ENCODE peak calls at places on chromosomes 1 and 21, in five cellular contexts. B is HCT116, M is PC-3, W is hepatocyte, F is lower lobe of right lung. R is an unnamed sample.

GRCh38 chr1:33424610-33425009 is 6.3 kb downstream of the PHC2 start:
- DNase-seq in W (no peak), B (no peak), F (no peak), M (no peak), R (no peak)

GRCh38 chr1:169999357-169999756 is 75.1 kb downstream of the KIFAP3 start:
- DNase-seq in W (peak), M (peak), B (peak), F (no peak), R (peak)

GRCh38 chr21:25809013-25809412 is 74.2 kb downstream of the GABPA start:
- DNase-seq in W (no peak), M (peak), F (no peak), B (no peak), R (peak)

GRCh38 chr21:45982256-45982757 is 737 bp downstream of the COL6A1 start:
- DNase-seq in M (peak), B (no peak), W (peak), F (peak), R (no peak)

GRCh38 chr1:119475866-119476439 is 31.1 kb upstream of the HSD3B1 start:
- DNase-seq in M (peak), F (peak), W (peak), B (peak), R (peak)

GRCh38 chr1:242467556-242468145 is 56.8 kb downstream of the PLD5 start:
- DNase-seq in M (peak), F (no peak), W (peak), B (peak), R (peak)

GRCh38 chr1:188895611-188896010 is 1582.1 kb downstream of the BRINP3 start:
- DNase-seq in M (no peak), B (no peak), F (no peak), W (no peak), R (no peak)

GRCh38 chr1:174123843-174124242 is 35.5 kb upstream of the RABGAP1L start:
- DNase-seq in W (no peak), M (no peak), F (no peak), B (no peak), R (no peak)

GRCh38 chr1:87644033-87644432 is 315.4 kb downstream of the LMO4 start:
- DNase-seq in M (peak), F (no peak), B (no peak), W (peak), R (no peak)

GRCh38 chr1:54791880-54792522 is 9.1 kb downstream of the TTC22 start:
- DNase-seq in B (peak), M (peak), W (peak), F (no peak), R (no peak)

GRCh38 chr21:30478015-30478414 is 2.2 kb downstream of the KRTAP19-1 start:
- DNase-seq in F (no peak), W (peak), B (no peak), M (no peak), R (peak)

GRCh38 chr1:113198806-113199205 is 125.8 kb downstream of the LRIG2 start:
- DNase-seq in M (no peak), W (no peak), F (no peak), B (no peak), R (no peak)

GRCh38 chr1:115166531-115167091 is 77.3 kb upstream of the TSPAN2 start:
- DNase-seq in W (no peak), B (no peak), F (no peak), M (peak), R (peak)

GRCh38 chr1:164588388-164589341 is 29.7 kb downstream of the PBX1 start:
- DNase-seq in B (no peak), M (no peak), W (peak), F (peak), R (no peak)

GRCh38 chr21:32329331-32329730 is 30.7 kb downstream of the MRAP start:
- DNase-seq in W (no peak), M (no peak), F (no peak), B (no peak), R (no peak)

GRCh38 chr1:235127774-235128452 is 724 bp downstream of the TOMM20 start:
- DNase-seq in M (no peak), B (no peak), W (peak), F (no peak), R (no peak)

GRCh38 chr1:30338765-30339164 is 384.6 kb downstream of the MATN1 start:
- DNase-seq in B (no peak), F (no peak), W (no peak), M (no peak), R (no peak)

GRCh38 chr1:74596770-74597169 is 76.8 kb downstream of the ERICH3 start:
- DNase-seq in B (no peak), F (no peak), W (no peak), M (no peak), R (no peak)

GRCh38 chr1:31955917-31956736 is 18.0 kb upstream of the PTP4A2 start:
- DNase-seq in W (peak), M (peak), B (peak), F (peak), R (peak)

GRCh38 chr1:10623391-10624145 is 148.8 kb downstream of the PEX14 start:
- DNase-seq in F (no peak), W (no peak), B (no peak), M (no peak), R (no peak)

GRCh38 chr1:17516303-17517214 is 22.9 kb upstream of the ARHGEF10L start:
- DNase-seq in M (no peak), B (no peak), F (no peak), W (peak), R (no peak)

GRCh38 chr1:199687321-199687720 is 340.2 kb upstream of the NR5A2 start:
- DNase-seq in F (no peak), W (no peak), M (peak), B (no peak), R (peak)

GRCh38 chr1:37177230-37177864 is 143.0 kb upstream of the GRIK3 start:
- DNase-seq in B (peak), M (peak), W (peak), F (peak), R (peak)

GRCh38 chr1:89489037-89489729 is 35.4 kb upstream of the LRRC8B start:
- DNase-seq in M (peak), W (no peak), B (no peak), F (no peak), R (peak)

GRCh38 chr1:222535455-222535854 is 12.4 kb downstream of the HHIPL2 start:
- DNase-seq in W (no peak), F (no peak), M (no peak), B (no peak), R (no peak)

GRCh38 chr1:240831191-240831631 is 219.3 kb upstream of the GREM2 start:
- DNase-seq in M (peak), B (no peak), W (no peak), F (no peak), R (peak)

GRCh38 chr1:178532392-178532791 is 19.5 kb downstream of the TEX35 start:
- DNase-seq in W (peak), M (peak), F (peak), B (peak), R (peak)
- TF ChIP-seq CTCF in W (peak), M (peak), F (peak), B (peak), R (peak)

DNA sequence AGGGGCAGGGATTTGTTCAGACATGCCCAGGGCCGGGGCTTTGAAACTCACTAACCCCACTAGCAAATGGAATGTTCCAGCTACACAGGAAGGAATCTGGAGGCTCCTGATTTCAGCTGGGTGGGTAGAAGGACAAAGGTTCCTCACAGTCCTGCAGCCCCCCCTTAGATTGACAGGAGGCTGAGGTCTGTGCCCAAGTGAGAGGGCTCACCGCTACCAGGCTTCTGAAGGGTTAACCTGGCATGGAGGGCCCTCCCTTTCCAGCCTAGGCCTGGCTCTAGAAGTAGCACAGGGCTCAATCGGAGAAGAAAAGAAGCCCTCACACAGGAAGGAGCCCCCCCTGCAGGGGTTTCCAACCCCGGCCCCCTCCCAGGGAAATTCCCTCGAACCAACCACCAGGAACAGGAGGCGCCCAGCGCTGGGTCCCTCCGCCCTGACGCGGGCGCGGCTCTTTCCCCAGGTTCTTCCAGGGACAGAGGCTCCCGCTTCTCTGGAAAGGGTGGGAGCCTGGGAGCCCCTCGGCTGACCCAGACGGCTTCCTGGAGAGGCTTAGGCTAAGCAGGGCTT is 3.3 kb downstream of the EPHA2 start:
- DNase-seq in B (no peak), M (no peak), W (peak), F (no peak), R (no peak)
- H3K4me3 ChIP-seq in B (no peak), M (peak), W (no peak), F (peak), R (peak)

GRCh38 chr1:25001125-25001915 is 71.2 kb upstream of the RUNX3 start:
- DNase-seq in M (no peak), F (no peak), B (no peak), W (no peak), R (no peak)

GRCh38 chr1:25004355-25004754 is 74.3 kb upstream of the RUNX3 start:
- DNase-seq in B (no peak), M (no peak), W (no peak), F (no peak), R (no peak)

GRCh38 chr1:25003000-25003399 is 72.9 kb upstream of the RUNX3 start:
- DNase-seq in W (no peak), B (no peak), F (no peak), M (no peak), R (no peak)

GRCh38 chr1:25006770-25007169 is 76.7 kb upstream of the RUNX3 start:
- DNase-seq in F (no peak), M (no peak), B (no peak), W (peak), R (no peak)

DNA sequence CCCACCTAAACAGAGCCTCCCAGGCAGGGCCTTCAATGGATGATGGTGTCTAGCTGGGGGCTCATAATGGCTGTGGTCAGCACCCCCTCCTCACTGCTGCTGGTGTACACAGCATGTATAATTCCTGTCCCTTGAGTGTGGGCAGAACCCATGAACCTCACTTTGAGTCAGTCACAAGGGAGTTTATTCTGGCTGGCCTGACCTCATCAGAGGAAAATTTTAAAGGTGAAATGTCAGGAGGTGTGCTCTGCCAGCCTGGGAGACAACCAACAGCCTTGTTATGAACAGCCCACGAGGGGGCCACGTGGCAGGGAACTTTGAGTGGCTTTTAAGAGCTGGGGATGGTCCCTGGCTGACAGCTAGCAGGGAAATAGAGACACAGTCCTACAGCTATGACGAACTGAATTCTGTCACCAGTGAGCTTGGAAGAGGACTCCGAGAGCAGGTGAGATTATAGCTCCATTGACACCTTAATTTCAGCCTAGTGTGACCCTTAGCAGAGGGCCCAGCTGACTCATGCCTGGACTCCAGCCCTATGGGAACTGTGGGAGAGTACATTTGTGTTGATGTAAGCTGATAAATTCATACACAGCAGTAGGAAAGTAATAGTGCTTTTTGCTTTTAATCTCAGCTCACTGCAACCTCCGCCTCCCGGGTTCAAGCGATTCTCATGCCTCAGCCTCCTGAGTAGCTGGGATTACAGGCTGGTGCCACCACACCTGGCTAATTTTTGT is 73.5 kb upstream of the RUNX3 start:
- DNase-seq in M (peak), W (no peak), B (no peak), F (no peak), R (no peak)
- TF ChIP-seq CTCF in M (no peak), W (no peak), B (no peak), F (no peak), R (no peak)

DNA sequence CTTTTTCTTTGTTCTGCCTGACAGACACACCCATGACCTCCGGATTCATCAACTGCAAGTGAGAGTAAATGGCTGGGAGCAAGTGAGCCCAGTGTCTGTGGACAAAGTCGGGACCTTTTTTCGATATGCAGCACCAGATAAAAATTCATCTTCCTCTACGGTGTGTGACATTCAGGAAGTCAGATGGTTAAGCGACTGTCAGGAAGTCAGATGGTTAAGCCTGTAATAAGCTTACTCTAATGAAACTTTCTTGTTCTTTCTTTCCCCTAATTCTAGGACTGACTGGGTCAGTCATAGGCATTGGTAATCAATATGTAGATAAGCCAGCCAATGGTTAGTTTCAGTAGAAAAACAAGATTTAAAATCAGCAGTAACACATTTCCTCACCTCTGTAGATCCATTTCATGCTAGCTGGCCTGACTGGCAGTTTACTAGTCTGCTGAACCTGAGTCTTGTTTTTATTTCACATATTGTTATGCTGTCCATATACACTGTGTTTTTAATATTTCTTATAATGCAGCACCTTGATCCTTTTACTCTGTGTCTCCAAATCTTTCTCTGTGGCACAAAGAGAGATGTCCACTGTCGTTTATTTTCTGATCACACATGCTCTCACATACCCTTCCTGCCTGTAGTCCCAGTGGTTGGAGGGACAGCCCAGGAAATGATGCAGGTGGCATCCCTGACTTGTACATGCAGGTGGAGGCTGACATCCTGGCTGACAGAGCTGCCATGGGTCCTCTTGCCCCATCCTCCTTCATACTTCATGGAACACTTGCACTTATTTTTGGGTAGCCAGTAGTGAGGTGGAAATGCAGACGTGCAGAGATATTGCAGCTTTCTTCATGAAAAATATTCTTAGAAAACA is 115.8 kb downstream of the VPS13D start:
- DNase-seq in F (no peak), W (no peak), B (no peak), M (no peak), R (no peak)
- H3K4me3 ChIP-seq in F (no peak), W (no peak), B (no peak), M (no peak), R (no peak)

DNA sequence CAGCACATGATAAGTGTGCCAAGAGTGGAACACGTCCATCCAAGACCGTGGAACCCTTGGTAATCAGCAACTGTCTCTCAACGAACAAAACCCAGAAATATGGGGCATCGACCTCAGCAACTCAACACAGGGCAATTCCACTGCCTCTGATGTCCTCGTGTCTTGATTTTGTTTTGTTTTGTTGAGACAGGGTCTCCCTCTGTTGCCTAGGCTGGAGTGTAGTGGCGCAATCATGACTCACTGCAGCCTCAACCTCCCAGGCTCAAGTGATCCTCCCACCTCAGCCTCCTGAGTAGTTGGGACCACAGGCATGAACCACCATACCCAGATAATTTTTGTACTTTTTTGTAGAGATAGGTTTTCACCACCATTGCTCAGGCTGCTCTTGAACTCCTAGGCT is 26.6 kb upstream of the MX1 start:
- DNase-seq in F (no peak), W (no peak), B (no peak), M (no peak), R (no peak)
- TF ChIP-seq CTCF in F (no peak), W (no peak), B (no peak), M (no peak), R (no peak)

DNA sequence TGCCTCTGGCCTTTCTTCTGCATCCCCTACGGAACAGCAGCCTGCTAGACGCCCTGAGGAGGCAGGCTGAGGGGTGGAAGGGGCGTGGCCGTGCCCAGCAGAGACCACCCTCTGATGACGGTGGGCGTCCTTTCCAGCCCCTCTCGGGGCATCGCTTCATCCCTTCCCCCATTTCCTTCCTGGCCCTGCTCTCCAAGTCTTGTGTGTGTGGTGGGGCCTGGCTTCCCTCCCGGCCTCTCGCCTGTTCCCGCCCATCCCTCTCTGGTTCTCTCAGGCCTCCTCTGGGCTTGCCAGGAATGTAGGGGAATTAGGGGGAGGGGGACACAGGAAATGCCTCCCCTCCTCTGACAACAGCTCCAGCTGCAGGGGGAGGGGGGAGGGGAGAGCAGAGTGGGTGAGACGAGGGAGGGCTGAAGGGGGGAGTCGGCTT is 51.1 kb downstream of the SKI start:
- DNase-seq in B (no peak), F (peak), W (peak), M (no peak), R (no peak)
- H3K4me3 ChIP-seq in B (no peak), F (no peak), W (no peak), M (no peak), R (no peak)

DNA sequence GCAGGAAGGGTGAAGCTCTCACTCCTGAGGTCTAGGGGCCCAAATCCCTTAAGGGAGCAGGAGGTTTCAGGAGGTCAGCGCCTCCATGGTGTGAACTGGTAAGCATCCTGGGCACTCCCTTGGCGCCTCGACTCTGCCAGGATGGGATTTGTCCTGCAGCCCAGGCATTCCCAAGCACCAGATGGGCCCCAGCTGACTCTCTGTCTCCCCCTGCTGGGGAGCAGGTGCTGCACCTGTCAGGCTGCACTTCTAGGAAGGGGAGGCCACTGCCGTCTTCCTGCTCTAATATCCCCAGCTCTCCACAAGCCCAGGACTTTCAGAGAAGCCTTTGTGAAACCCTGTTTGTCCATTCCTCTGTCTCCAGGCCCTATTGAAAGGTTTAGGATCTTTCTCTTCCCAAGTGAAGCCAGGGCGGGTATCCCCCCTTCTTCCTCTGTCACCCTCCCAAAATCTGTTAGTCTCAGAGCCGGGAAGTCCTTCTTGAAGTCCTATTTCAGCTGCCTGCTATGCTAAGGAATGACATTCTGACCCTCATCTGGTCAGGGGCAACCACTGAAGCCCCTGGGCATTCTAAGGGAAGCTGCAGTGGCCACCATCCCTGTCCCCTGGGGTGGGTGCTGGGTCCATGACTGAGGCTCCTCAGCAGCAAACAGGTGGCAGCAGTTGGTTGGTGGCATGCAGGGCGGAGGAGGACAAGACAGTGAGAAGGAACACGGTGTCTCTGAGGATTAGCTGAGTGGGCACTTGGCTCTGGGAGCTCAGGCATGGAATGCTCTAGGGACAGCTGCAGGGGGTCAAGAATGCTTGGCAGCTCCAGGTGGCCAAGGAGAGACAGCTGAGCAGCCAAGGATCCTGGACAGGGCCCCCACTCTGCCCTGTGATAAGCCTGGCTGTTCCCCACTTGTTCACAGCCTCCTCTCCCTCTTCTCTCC is 3.2 kb downstream of the MYBPH start:
- DNase-seq in M (peak), B (no peak), F (peak), W (peak), R (peak)
- TF ChIP-seq CTCF in M (peak), B (peak), F (peak), W (peak), R (peak)